ENCODE peak calls at places on chromosomes 6 and 20, in ten cellular contexts. L is tibial artery, Y is IMR-90, C is gastrocnemius medialis, S is Peyer's patch, Q is PC-3, D is GM23338, H is prostate gland, A is fibroblast of lung, M is cardiac muscle cell. E is an unnamed sample. For H3K27me3, the result is how much of the 10 kb centered on the place peaks cover.

GRCh38 chr20:33864324-33864963 is 53.3 kb downstream of the CHMP4B start:
- DNase-seq in A (no peak), S (no peak), D (no peak), M (no peak), H (no peak), Y (no peak), C (no peak), Q (no peak), L (no peak), E (no peak)

GRCh38 chr6:53581161-53581560 is 36.3 kb upstream of the GCLC start:
- DNase-seq in M (peak), A (peak), Y (peak), C (no peak), D (no peak), L (no peak), S (no peak), H (no peak), Q (peak), E (peak)

GRCh38 chr6:30154709-30155521 is 6.1 kb downstream of the TRIM10 start:
- DNase-seq in Q (peak), C (no peak), Y (peak), D (no peak), L (no peak), S (no peak), A (peak), M (peak), H (no peak), E (peak)

GRCh38 chr20:56606174-56606945 is 22.7 kb upstream of the TFAP2C start:
- DNase-seq in D (no peak), C (no peak), M (no peak), A (no peak), L (no peak), Q (peak), H (no peak), S (no peak), Y (no peak), E (peak)

GRCh38 chr6:35895560-35895959 is 25.3 kb downstream of the SRPK1 start:
- DNase-seq in D (no peak), C (no peak), L (no peak), S (no peak), M (no peak), Q (peak), A (no peak), H (no peak), Y (peak), E (peak)

GRCh38 chr6:134034951-134035822 is 17.2 kb downstream of the SLC2A12 start:
- DNase-seq in L (no peak), C (no peak), S (no peak), Q (peak), H (no peak), Y (no peak), A (peak), D (no peak), M (no peak), E (peak)

GRCh38 chr6:14655990-14656640 is 538.5 kb downstream of the CD83 start:
- DNase-seq in C (no peak), S (no peak), Y (no peak), A (no peak), H (no peak), L (no peak), Q (no peak), M (no peak), D (no peak), E (no peak)

GRCh38 chr6:161117329-161117707 is 125.7 kb downstream of the MAP3K4 start:
- DNase-seq in A (no peak), L (no peak), C (no peak), M (no peak), D (no peak), S (no peak), Q (no peak), Y (no peak), H (no peak), E (no peak)

GRCh38 chr6:15654250-15654649 is 8.6 kb downstream of the DTNBP1 start:
- DNase-seq in Y (peak), S (no peak), M (no peak), C (no peak), H (no peak), A (no peak), Q (no peak), L (no peak), D (no peak), E (no peak)

GRCh38 chr6:160203522-160203921 is 55.1 kb downstream of the SLC22A2 start:
- DNase-seq in H (no peak), D (no peak), A (no peak), Q (no peak), C (no peak), Y (no peak), M (no peak), S (no peak), L (no peak), E (no peak)

GRCh38 chr6:159973951-159974350 is 5.1 kb downstream of the IGF2R start:
- DNase-seq in L (no peak), Q (peak), C (no peak), A (peak), D (no peak), H (no peak), S (no peak), Y (peak), M (peak), E (peak)

GRCh38 chr20:31822421-31823330 is 3.5 kb downstream of the MYLK2 start:
- DNase-seq in C (peak), L (peak), S (peak), A (peak), D (peak), M (peak), Y (peak), H (peak), Q (peak), E (no peak)

GRCh38 chr20:44637490-44638372 is 13.8 kb downstream of the ADA start:
- DNase-seq in S (no peak), Q (no peak), H (no peak), A (no peak), L (peak), Y (no peak), C (peak), M (peak), D (no peak), E (no peak)

GRCh38 chr6:126367849-126368248 is 27.9 kb downstream of the CENPW start:
- DNase-seq in S (no peak), H (no peak), A (no peak), Q (no peak), C (no peak), D (no peak), Y (no peak), L (no peak), M (no peak), E (no peak)

GRCh38 chr6:89297695-89298351 is 17.3 kb downstream of the GABRR2 start:
- DNase-seq in S (peak), A (peak), H (peak), D (no peak), Y (peak), C (peak), M (peak), Q (peak), L (peak), E (peak)

GRCh38 chr6:161349886-161350285 is 76.0 kb upstream of the AGPAT4 start:
- DNase-seq in Y (no peak), L (no peak), H (no peak), Q (no peak), M (no peak), D (peak), C (no peak), S (no peak), A (no peak), E (no peak)

GRCh38 chr6:70903665-70904452 is 53.0 kb downstream of the B3GAT2 start:
- DNase-seq in S (no peak), Y (no peak), H (no peak), M (no peak), D (no peak), Q (no peak), L (no peak), C (no peak), A (no peak), E (no peak)

GRCh38 chr6:10520468-10520867 is 683 bp upstream of the GCNT2 start:
- DNase-seq in H (no peak), A (no peak), Y (peak), Q (peak), D (peak), M (peak), S (no peak), C (no peak), L (no peak), E (peak)

GRCh38 chr6:133610271-133610840 is 278.6 kb upstream of the TCF21 start:
- DNase-seq in S (no peak), Y (peak), C (no peak), H (no peak), D (no peak), A (peak), M (peak), L (no peak), Q (peak), E (no peak)

GRCh38 chr20:62208805-62209755 is 11.0 kb downstream of the HRH3 start:
- DNase-seq in H (no peak), C (peak), D (peak), L (no peak), A (no peak), S (no peak), M (no peak), Q (peak), Y (no peak), E (peak)
- TF ChIP-seq CTCF in H (no peak), C (no peak), D (peak), L (no peak), A (no peak), S (no peak), M (peak), Q (peak), Y (no peak), E (peak)

GRCh38 chr6:42604150-42604549 is 40.3 kb downstream of the UBR2 start:
- DNase-seq in C (no peak), S (no peak), A (no peak), L (no peak), Y (peak), M (no peak), H (no peak), D (no peak), Q (no peak), E (no peak)
- H3K27ac ChIP-seq in C (no peak), S (no peak), A (no peak), L (no peak), Y (no peak), M (no peak), H (no peak), D (no peak), Q (no peak), E (no peak)

GRCh38 chr20:61881861-61882260 is 183.8 kb downstream of the TAF4 start:
- DNase-seq in M (no peak), S (no peak), H (no peak), L (no peak), Y (no peak), D (no peak), Q (no peak), A (no peak), C (no peak), E (no peak)
- H3K27me3 ChIP-seq in M (under half), S (under half), H (under half), L (half or more), Y (under half), D (under half), Q (half or more), A (under half), C (under half), E (under half)

GRCh38 chr20:2387580-2387979 is 6.9 kb downstream of the TGM6 start:
- DNase-seq in S (no peak), H (no peak), L (no peak), C (no peak), D (no peak), Y (no peak), M (no peak), A (no peak), Q (no peak), E (no peak)
- TF ChIP-seq CTCF in S (no peak), H (no peak), L (no peak), C (no peak), D (no peak), Y (no peak), M (no peak), A (no peak), Q (peak), E (no peak)

DNA sequence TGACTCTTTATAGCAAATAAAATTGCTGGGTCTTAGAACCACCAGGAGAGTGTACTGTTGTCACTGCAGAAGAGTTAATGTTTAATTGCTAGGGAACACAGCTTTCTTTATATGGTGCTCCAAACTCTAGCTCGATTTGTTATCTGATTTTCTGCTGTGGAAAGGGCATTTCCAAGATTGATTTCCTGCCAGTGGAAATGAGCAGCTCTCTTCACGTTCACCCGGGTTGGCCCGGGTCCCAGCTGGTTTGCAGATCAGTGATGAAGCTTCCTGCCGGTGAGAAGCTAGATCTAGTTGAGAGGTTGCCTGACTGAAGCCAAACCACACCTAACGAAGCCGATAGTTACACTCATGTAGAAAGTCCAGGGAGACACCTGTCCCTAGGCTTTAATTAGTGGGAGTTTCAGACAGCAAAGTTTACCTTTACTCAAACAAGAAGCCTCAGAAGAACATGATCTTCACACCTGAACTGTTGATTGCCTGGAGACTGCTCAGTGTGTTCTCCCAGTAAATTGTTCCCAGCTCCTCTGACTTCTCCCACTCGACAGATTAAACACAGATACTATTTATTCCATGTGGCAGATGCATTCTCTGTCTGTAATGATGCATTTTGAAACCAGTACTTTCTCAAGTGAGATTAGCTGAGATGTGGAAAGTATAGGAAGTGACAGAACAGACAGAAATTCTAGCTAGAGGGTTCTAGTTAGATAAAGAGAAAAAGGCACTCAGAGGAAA is 27.8 kb downstream of the PAQR8 start:
- DNase-seq in A (peak), D (no peak), M (peak), Y (peak), S (peak), H (peak), C (no peak), L (no peak), Q (peak), E (peak)
- H3K27ac ChIP-seq in A (no peak), D (no peak), M (peak), Y (no peak), S (peak), H (peak), C (no peak), L (no peak), Q (peak), E (no peak)